ENCODE peak calls at places on chromosomes 13 and 19, in seven cellular contexts. A is A549; Q is suprapubic skin; R is T-cell; F is naive thymus-derived CD8-positive, alpha-beta T cell; T is left ventricle myocardium inferior; Z is AG08395. B is an unnamed sample.

GRCh38 chr13:60583196-60583908 is 186.3 kb downstream of the TDRD3 start:
- DNase-seq in Q (no peak), R (no peak), F (no peak), A (no peak), T (no peak), Z (peak; percentile 63), B (no peak)

GRCh38 chr13:61286148-61286745 is 129.4 kb downstream of the PCDH20 start:
- DNase-seq in R (no peak), Q (no peak), T (no peak), Z (no peak), A (no peak), F (no peak), B (no peak)

GRCh38 chr13:34810996-34811395 is 131.1 kb upstream of the NBEA start:
- DNase-seq in Z (no peak), Q (no peak), F (no peak), R (no peak), A (no peak), T (no peak), B (no peak)

GRCh38 chr13:97339019-97339988 is 94.7 kb upstream of the RAP2A start:
- DNase-seq in Z (peak; percentile 92), F (no peak), A (no peak), Q (no peak), T (peak; percentile 54), R (no peak), B (no peak)

GRCh38 chr13:70424928-70425327 is 316.7 kb upstream of the KLHL1 start:
- DNase-seq in Z (no peak), T (no peak), F (no peak), Q (no peak), R (no peak), A (no peak), B (no peak)

GRCh38 chr13:45682494-45683008 is 19.6 kb upstream of the CBY2 start:
- DNase-seq in R (no peak), A (no peak), T (no peak), Q (no peak), F (no peak), Z (no peak), B (no peak)

GRCh38 chr13:66503890-66504289 is 726.2 kb downstream of the PCDH9 start:
- DNase-seq in A (no peak), T (no peak), F (no peak), Q (no peak), Z (no peak), R (no peak), B (no peak)

GRCh38 chr13:20360041-20360491 is 127.9 kb upstream of the GJB6 start:
- DNase-seq in A (no peak), T (no peak), R (no peak), Q (no peak), Z (no peak), F (no peak), B (no peak)

GRCh38 chr19:38734426-38735256 is 9.6 kb downstream of the CAPN12 start:
- DNase-seq in Z (peak; percentile 22), A (peak; percentile 67), Q (no peak), R (no peak), F (peak; percentile 47), T (no peak), B (no peak)

GRCh38 chr19:5697890-5698634 is 8.0 kb downstream of the RPL36 start:
- DNase-seq in T (no peak), Z (no peak), Q (no peak), R (no peak), A (no peak), F (no peak), B (no peak)

GRCh38 chr13:103188688-103189326 is 122.6 kb upstream of the SLC10A2 start:
- DNase-seq in R (no peak), Q (no peak), A (peak; percentile 1), T (no peak), F (no peak), Z (no peak), B (no peak)

GRCh38 chr19:41545547-41545946 is 30.4 kb upstream of the CEACAM21 start:
- DNase-seq in Z (no peak), F (no peak), T (no peak), Q (no peak), R (no peak), A (no peak), B (no peak)

GRCh38 chr13:21124853-21125252 is 51.5 kb downstream of the SKA3 start:
- DNase-seq in Q (no peak), T (no peak), R (no peak), F (no peak), Z (peak; percentile 13), A (no peak), B (no peak)

GRCh38 chr13:36837354-36838092 is 18.5 kb downstream of the RFXAP start:
- DNase-seq in Q (no peak), Z (no peak), A (no peak), F (no peak), R (no peak), T (no peak), B (no peak)

GRCh38 chr13:112112534-112113276 is 45.8 kb downstream of the SOX1 start:
- DNase-seq in A (no peak), R (no peak), T (no peak), F (no peak), Z (no peak), Q (peak; percentile 32), B (no peak)

GRCh38 chr13:48891586-48891985 is 84.1 kb upstream of the FNDC3A start:
- DNase-seq in R (no peak), T (no peak), Q (no peak), F (no peak), Z (peak; percentile 20), A (no peak), B (no peak)

GRCh38 chr19:48419158-48419920 is 25.9 kb downstream of the GRIN2D start:
- DNase-seq in F (peak; percentile 65), Z (peak; percentile 53), T (peak; percentile 43), Q (no peak), R (peak; percentile 69), A (no peak), B (no peak)

GRCh38 chr19:19466201-19466600 is 49.1 kb downstream of the TSSK6 start:
- DNase-seq in T (no peak), A (no peak), R (no peak), Q (no peak), F (no peak), Z (no peak), B (no peak)

GRCh38 chr19:18470787-18471186 is 32.9 kb upstream of the ISYNA1 start:
- DNase-seq in Q (no peak), R (no peak), Z (no peak), T (no peak), A (no peak), F (no peak), B (no peak)

GRCh38 chr19:55117063-55117635 is 288 bp downstream of the PPP1R12C start:
- DNase-seq in A (no peak), F (no peak), T (no peak), R (no peak), Z (no peak), Q (no peak), B (no peak)

GRCh38 chr19:43430142-43430710 is 15.5 kb downstream of the TEX101 start:
- DNase-seq in Z (no peak), T (no peak), R (no peak), Q (no peak), A (no peak), F (no peak), B (no peak)

GRCh38 chr19:48405010-48405659 is 11.7 kb downstream of the GRIN2D start:
- DNase-seq in Z (no peak), T (no peak), A (no peak), R (no peak), Q (no peak), F (no peak), B (no peak)

GRCh38 chr19:17020823-17021222 is 5.8 kb downstream of the CPAMD8 start:
- DNase-seq in F (no peak), Q (no peak), R (no peak), Z (no peak), A (no peak), T (no peak), B (no peak)

GRCh38 chr19:12872941-12873890 is 8.0 kb downstream of the DNASE2 start:
- DNase-seq in Q (no peak), A (no peak), R (peak; percentile 62), F (peak; percentile 23), Z (peak; percentile 47), T (no peak), B (peak; percentile 26)

GRCh38 chr13:37109080-37109678 is 3.7 kb upstream of the CSNK1A1L start:
- DNase-seq in F (no peak), A (no peak), R (no peak), Q (no peak), T (no peak), Z (peak; percentile 51), B (no peak)

GRCh38 chr13:76319921-76320320 is 566.3 kb downstream of the KCTD12 start:
- DNase-seq in R (no peak), Q (no peak), F (no peak), T (no peak), A (no peak), Z (no peak), B (no peak)

GRCh38 chr13:69857188-69857821 is 250.3 kb upstream of the ATXN8OS start:
- DNase-seq in R (no peak), T (no peak), Q (no peak), F (peak; percentile 4), A (peak; percentile 0), Z (peak; percentile 2), B (no peak)

GRCh38 chr13:49840667-49841066 is 48.2 kb upstream of the KPNA3 start:
- DNase-seq in Q (no peak), Z (no peak), F (no peak), A (no peak), T (no peak), R (no peak), B (no peak)

GRCh38 chr19:3017923-3018322 is 11.2 kb downstream of the TLE2 start:
- DNase-seq in A (no peak), R (no peak), Z (no peak), Q (no peak), T (no peak), F (no peak), B (no peak)

GRCh38 chr19:11359421-11359820 is 4.2 kb downstream of the PLPPR2 start:
- DNase-seq in F (no peak), Z (no peak), Q (no peak), T (no peak), R (no peak), A (no peak), B (no peak)

GRCh38 chr13:28013482-28013881 is 25.0 kb upstream of the URAD start:
- DNase-seq in F (no peak), T (no peak), A (no peak), Z (no peak), R (no peak), Q (no peak), B (no peak)

GRCh38 chr13:113645329-113645728 is 12.7 kb downstream of the ATP4B start:
- DNase-seq in T (no peak), R (no peak), Q (peak; percentile 9), Z (no peak), F (no peak), A (no peak), B (no peak)

GRCh38 chr19:3862826-3863500 is 5.9 kb downstream of the ZFR2 start:
- DNase-seq in A (no peak), T (no peak), F (no peak), Q (no peak), Z (no peak), R (no peak), B (no peak)

GRCh38 chr13:99988469-99989375 is 7.1 kb downstream of the ZIC2 start:
- DNase-seq in Q (no peak), A (no peak), R (no peak), F (peak; percentile 6), Z (no peak), T (no peak), B (no peak)

GRCh38 chr13:29402168-29402621 is 193.3 kb downstream of the SLC7A1 start:
- DNase-seq in Z (no peak), F (no peak), T (no peak), A (no peak), Q (no peak), R (no peak), B (no peak)

GRCh38 chr19:35350591-35350990 is 2.9 kb downstream of the FFAR1 start:
- DNase-seq in F (no peak), R (no peak), A (no peak), T (no peak), Q (peak; percentile 52), Z (no peak), B (no peak)

GRCh38 chr13:103101500-103101899 is 35.3 kb upstream of the SLC10A2 start:
- DNase-seq in Q (no peak), A (no peak), F (no peak), Z (no peak), T (no peak), R (no peak), B (no peak)

GRCh38 chr19:56170261-56170660 is 5.5 kb upstream of the GALP start:
- DNase-seq in Q (no peak), Z (no peak), A (no peak), F (no peak), T (no peak), R (no peak), B (no peak)

B was measured in GOT3.